ENCODE peak calls at places on chromosome 22, in five cellular contexts. M, D, G, F and V are unnamed samples.

GRCh38 chr22:43136255-43136654 is 6.9 kb downstream of the MCAT start:
- DNase-seq in D (peak; percentile 23), M (no peak), F (no peak), G (peak; percentile 59), V (no peak)

GRCh38 chr22:48182036-48182435 is 1419.6 kb downstream of the TBC1D22A start:
- DNase-seq in G (no peak), M (no peak), F (no peak), D (no peak), V (no peak)

GRCh38 chr22:23685205-23685784 is 5.5 kb upstream of the RGL4 start:
- DNase-seq in M (no peak), D (no peak), G (peak; percentile 35), F (peak; percentile 24), V (no peak)

GRCh38 chr22:23204125-23204488 is 23.8 kb downstream of the BCR start:
- DNase-seq in G (no peak), D (no peak), M (no peak), F (peak; percentile 88), V (no peak)

GRCh38 chr22:47192651-47193437 is 430.4 kb downstream of the TBC1D22A start:
- DNase-seq in F (peak; percentile 44), M (no peak), D (no peak), G (no peak), V (peak; percentile 47)

GRCh38 chr22:23072035-23072910 is 2.0 kb downstream of the GNAZ start:
- DNase-seq in D (peak; percentile 3), M (no peak), F (no peak), G (no peak), V (no peak)

GRCh38 chr22:31093090-31093850 is 12.2 kb downstream of the SMTN start:
- DNase-seq in F (peak; percentile 89), D (no peak), G (no peak), M (no peak), V (no peak)

GRCh38 chr22:28442951-28443876 is 236.4 kb downstream of the TTC28 start:
- DNase-seq in M (no peak), G (peak; percentile 84), F (peak; percentile 82), D (peak; percentile 81), V (no peak)

GRCh38 chr22:49274754-49275380 is 552.8 kb downstream of the BRD1 start:
- DNase-seq in D (no peak), F (peak; percentile 15), M (no peak), G (no peak), V (no peak)

GRCh38 chr22:40407831-40408717 is 37.7 kb downstream of the SGSM3 start:
- DNase-seq in F (peak; percentile 59), G (no peak), M (no peak), D (no peak), V (no peak)

GRCh38 chr22:26398741-26399153 is 30.3 kb upstream of the ASPHD2 start:
- DNase-seq in D (peak; percentile 75), F (peak; percentile 71), M (no peak), G (peak; percentile 85), V (peak; percentile 21)

GRCh38 chr22:27965547-27965946 is 46.5 kb upstream of the PITPNB start:
- DNase-seq in G (peak; percentile 30), D (no peak), F (no peak), M (no peak), V (no peak)

GRCh38 chr22:50417544-50417943 is 57.3 kb downstream of the SBF1 start:
- DNase-seq in F (no peak), M (no peak), G (no peak), D (no peak), V (no peak)

GRCh38 chr22:32801436-32802290 is at the start of gene TIMP3:
- DNase-seq in G (peak; percentile 83), F (peak; percentile 93), M (peak; percentile 47), D (peak; percentile 85), V (no peak)

GRCh38 chr22:29032584-29032983 is 29.0 kb downstream of the C22orf31 start:
- DNase-seq in F (no peak), G (no peak), M (no peak), D (peak; percentile 5), V (no peak)

GRCh38 chr22:50605349-50606074 is 4.9 kb downstream of the MAPK8IP2 start:
- DNase-seq in F (no peak), M (no peak), G (no peak), D (no peak), V (no peak)

GRCh38 chr22:18152519-18152918 is 2.5 kb downstream of the USP18 start:
- DNase-seq in D (no peak), F (no peak), G (no peak), M (no peak), V (no peak)

GRCh38 chr22:23058481-23059336 is 11.6 kb upstream of the GNAZ start:
- DNase-seq in G (no peak), D (no peak), M (no peak), F (peak; percentile 47), V (no peak)

GRCh38 chr22:45082795-45083194 is 73.0 kb upstream of the PHF21B start:
- DNase-seq in D (no peak), M (no peak), F (no peak), G (peak; percentile 5), V (no peak)
- TF ChIP-seq CTCF in D (peak; percentile 26), M (peak; percentile 24), F (no peak), G (peak; percentile 38), V (peak; percentile 60)

DNA sequence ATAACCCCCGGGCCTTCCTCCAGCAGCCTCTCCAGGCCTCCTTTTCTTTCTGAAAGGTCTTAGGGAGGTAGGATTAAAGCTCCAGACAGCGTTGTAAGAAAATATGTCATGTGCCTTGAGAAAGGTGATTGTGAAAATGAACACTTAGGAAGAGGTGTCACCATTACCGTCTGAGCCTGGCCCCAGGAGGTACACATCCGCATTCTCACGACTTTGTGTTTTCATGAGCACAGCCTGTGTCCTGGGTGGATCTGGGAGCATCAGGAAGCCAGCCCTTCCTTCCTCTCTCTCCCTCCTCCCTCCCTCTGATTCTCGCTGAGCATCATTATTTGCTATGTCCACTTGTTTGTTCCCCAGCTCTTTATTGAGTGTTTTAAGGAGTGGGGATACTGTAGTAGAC is 105.1 kb upstream of the CRYBB3 start:
- DNase-seq in D (no peak), M (no peak), F (no peak), G (no peak), V (no peak)
- H3K4me3 ChIP-seq in D (no peak overlapping the region), M (no peak overlapping the region), F (no peak overlapping the region), G (no peak overlapping the region), V (no peak overlapping the region)

GRCh38 chr22:37283393-37283937 is 1.2 kb downstream of the CYTH4 start:
- DNase-seq in F (no peak), D (no peak), M (no peak), G (no peak), V (no peak)
- TF ChIP-seq CTCF in F (no peak), D (peak; percentile 30), M (no peak), G (peak; percentile 69), V (no peak)

DNA sequence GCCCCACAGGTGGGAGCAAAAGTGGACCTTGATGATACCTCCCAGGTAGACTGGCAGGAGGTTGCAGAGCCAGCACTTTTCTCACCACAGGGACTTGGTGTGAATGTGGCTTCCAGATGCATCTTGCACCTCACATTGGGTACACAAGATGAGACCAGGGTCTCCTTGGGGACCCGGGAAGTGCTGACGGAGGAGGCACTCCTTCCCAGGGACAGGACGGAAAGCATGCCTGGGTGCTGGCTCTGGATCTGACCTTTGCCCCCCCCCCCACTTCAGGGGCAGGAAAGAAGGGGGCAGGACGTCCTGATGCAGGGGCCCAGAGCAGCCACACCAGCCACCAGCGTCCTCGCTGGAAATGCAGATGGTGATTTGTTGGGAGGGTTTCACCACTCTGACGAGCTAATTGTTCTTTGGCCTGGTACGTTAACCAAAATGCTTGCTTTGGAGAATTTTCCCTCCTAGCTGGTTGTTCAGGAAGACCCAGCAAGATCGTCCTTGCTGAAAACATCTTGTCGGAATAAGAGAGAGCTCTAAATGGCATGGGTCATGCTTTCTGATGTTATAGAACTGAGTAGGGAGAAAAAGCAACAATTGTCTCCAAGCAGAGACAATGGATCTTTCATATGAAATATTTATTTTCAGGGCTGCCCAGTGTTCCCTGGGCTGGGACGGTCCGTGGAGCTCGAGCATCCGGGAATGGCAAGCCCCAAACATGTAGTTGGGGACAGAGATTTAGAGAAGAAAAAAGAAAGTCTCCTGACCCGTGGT is 74.4 kb upstream of the PPARA start:
- DNase-seq in M (no peak), D (no peak), F (peak; percentile 60), G (no peak), V (no peak)
- H3K4me3 ChIP-seq in M (no peak overlapping the region), D (peak overlapping the region; percentile 86), F (peak overlapping the region; percentile 89), G (no peak overlapping the region), V (peak overlapping the region; percentile 95)

GRCh38 chr22:41598081-41598480 is 8.4 kb upstream of the PMM1 start:
- DNase-seq in D (peak; percentile 84), G (peak; percentile 87), M (no peak), F (no peak), V (no peak)
- TF ChIP-seq CTCF in D (no peak), G (peak; percentile 16), M (no peak), F (no peak), V (no peak)

GRCh38 chr22:45645150-45645525 is 26.5 kb upstream of the ATXN10 start:
- DNase-seq in G (no peak), F (no peak), M (no peak), D (no peak), V (no peak)
- H3K4me3 ChIP-seq in G (no peak overlapping the region), F (no peak overlapping the region), M (peak overlapping the region; percentile 33), D (no peak overlapping the region), V (no peak overlapping the region)

DNA sequence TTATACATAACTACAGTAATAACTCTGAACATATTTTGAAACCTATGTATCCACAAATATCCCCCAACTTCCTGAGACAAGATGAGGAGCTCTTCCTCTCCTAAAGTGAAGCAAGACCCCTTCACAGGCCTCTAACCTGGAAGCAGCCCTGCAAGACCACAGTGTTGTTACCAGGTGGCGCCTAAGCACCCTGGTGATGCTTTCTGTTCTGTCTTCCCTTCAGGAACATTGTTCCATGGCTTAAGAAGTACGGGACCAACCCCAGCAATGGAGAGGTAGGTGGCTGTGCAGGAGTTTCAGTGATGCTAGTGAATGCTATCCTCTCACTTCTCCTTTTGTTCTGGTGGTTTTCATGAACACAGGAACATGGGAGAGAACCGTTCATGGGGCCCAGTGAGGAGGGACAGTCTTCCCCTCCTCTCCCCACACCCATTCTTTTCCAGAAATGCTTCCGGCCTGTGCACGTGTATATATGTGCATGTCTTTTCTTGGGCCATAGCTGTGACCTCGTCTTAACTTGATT is 6.4 kb downstream of the PPIL2 start:
- DNase-seq in M (no peak), F (no peak), D (no peak), G (no peak), V (no peak)
- TF ChIP-seq CTCF in M (no peak), F (no peak), D (no peak), G (no peak), V (no peak)

DNA sequence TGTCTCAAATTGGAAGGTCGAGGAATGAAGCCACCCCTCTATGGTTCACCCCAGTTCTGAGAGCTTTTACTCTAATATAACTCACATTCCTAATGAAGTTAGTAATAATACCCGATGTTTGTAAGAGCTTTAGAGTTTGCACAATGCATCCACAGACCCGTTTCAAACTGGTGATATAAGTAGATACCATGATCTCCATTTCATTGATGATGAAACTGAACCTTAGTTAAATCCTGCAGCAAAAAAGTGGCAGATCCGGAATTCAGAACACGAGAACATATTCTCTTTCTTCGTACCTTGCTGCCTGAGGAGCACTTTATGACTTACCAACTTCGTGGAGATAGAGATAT is 757 bp upstream of the RBFOX2 start:
- DNase-seq in G (no peak), M (no peak), F (no peak), D (no peak), V (no peak)
- H3K4me3 ChIP-seq in G (peak overlapping the region; percentile 84), M (peak overlapping the region; percentile 54), F (peak overlapping the region; percentile 96), D (peak overlapping the region; percentile 34), V (peak overlapping the region; percentile 28)